ENCODE peak calls at places on chromosomes 4 and X, in four cellular contexts. B, D, F and O are unnamed samples.

GRCh38 chrX:37594755-37595382 is 23.4 kb downstream of the LANCL3 start:
- DNase-seq in B (peak), D (no peak), F (no peak), O (no peak)

GRCh38 chrX:28910501-28910900 is 323.3 kb downstream of the IL1RAPL1 start:
- DNase-seq in B (no peak), D (no peak), F (no peak), O (no peak)

GRCh38 chrX:150581093-150581775 is 12.8 kb downstream of the MTM1 start:
- DNase-seq in B (no peak), D (no peak), F (no peak), O (no peak)

GRCh38 chr4:123587983-123588494 is 191.4 kb downstream of the SPRY1 start:
- DNase-seq in B (no peak), D (no peak), F (no peak), O (no peak)

GRCh38 chr4:186225848-186226247 is 1.5 kb upstream of the KLKB1 start:
- DNase-seq in B (no peak), D (no peak), F (no peak), O (no peak)

GRCh38 chr4:140326395-140326993 is 47.0 kb upstream of the SCOC start:
- DNase-seq in B (peak), D (peak), F (no peak), O (no peak)

GRCh38 chrX:107678957-107679740 is 50.8 kb downstream of the PRPS1 start:
- DNase-seq in B (peak), D (peak), F (no peak), O (no peak)

GRCh38 chr4:109067509-109068205 is 234.8 kb downstream of the COL25A1 start:
- DNase-seq in B (no peak), D (no peak), F (no peak), O (no peak)

GRCh38 chr4:143384381-143384994 is 47.8 kb downstream of the GAB1 start:
- DNase-seq in B (no peak), D (no peak), F (no peak), O (no peak)

GRCh38 chr4:148166132-148166531 is 276.1 kb downstream of the NR3C2 start:
- DNase-seq in B (no peak), D (no peak), F (no peak), O (no peak)

GRCh38 chr4:185424905-185425599 is 712 bp downstream of the UFSP2 start:
- DNase-seq in B (peak), D (no peak), F (no peak), O (no peak)

GRCh38 chr4:1342003-1342402 is 5.0 kb upstream of the UVSSA start:
- DNase-seq in B (no peak), D (no peak), F (no peak), O (no peak)

GRCh38 chrX:10111364-10112148 is 45.2 kb upstream of the CLCN4 start:
- DNase-seq in B (no peak), D (no peak), F (peak), O (peak)

GRCh38 chr4:12583286-12583685 is 900.9 kb downstream of the RAB28 start:
- DNase-seq in B (no peak), D (no peak), F (no peak), O (no peak)

GRCh38 chr4:187668683-187669082 is 326.9 kb upstream of the ZFP42 start:
- DNase-seq in B (no peak), D (no peak), F (no peak), O (no peak)

GRCh38 chrX:21666679-21667078 is 8.5 kb upstream of the KLHL34 start:
- DNase-seq in B (no peak), D (no peak), F (no peak), O (no peak)

GRCh38 chr4:108157655-108158054 is 11.1 kb downstream of the LEF1 start:
- DNase-seq in B (no peak), D (no peak), F (no peak), O (no peak)

GRCh38 chr4:104491826-104492771 is 2.6 kb downstream of the CXXC4 start:
- DNase-seq in B (no peak), D (peak), F (peak), O (no peak)

GRCh38 chr4:83974111-83974789 is 438.3 kb downstream of the GPAT3 start:
- DNase-seq in B (no peak), D (no peak), F (no peak), O (no peak)

GRCh38 chr4:112031712-112032328 is 113.4 kb upstream of the FAM241A start:
- DNase-seq in B (peak), D (peak), F (peak), O (peak)

GRCh38 chrX:56812515-56813105 is 83.6 kb downstream of the NBDY start:
- DNase-seq in B (no peak), D (no peak), F (peak), O (no peak)

DNA sequence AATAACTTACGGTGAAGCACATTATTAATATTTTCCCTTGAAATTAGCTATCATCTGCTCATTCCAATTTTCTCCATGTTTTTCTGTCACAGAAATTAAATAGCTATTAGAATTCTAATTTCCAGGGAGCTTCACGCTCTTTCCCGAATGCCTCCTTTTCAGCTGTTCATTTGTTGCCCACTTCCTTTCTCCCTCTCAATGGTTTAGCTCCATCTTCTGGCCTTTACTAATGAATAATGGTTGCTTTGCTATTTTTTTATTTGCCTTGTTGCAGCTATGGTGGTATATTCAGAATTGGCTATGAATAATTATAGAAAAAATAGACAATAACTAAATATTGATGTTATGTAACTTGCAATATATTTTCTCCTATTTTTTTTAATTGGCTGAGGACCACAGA is 70.5 kb downstream of the GRIA2 start:
- DNase-seq in B (no peak), D (no peak), F (no peak), O (no peak)
- TF ChIP-seq SPI1 in B (no peak), D (no peak), F (no peak), O (no peak)

GRCh38 chr4:20984011-20984836 is 284.0 kb downstream of the PACRGL start:
- DNase-seq in B (no peak), D (no peak), F (no peak), O (no peak)
- TF ChIP-seq SPI1 in B (no peak), D (no peak), F (no peak), O (no peak)

GRCh38 chrX:16087081-16087480 is 36.3 kb upstream of the GRPR start:
- DNase-seq in B (no peak), D (no peak), F (no peak), O (no peak)
- TF ChIP-seq SPI1 in B (no peak), D (no peak), F (no peak), O (no peak)

GRCh38 chr4:36812153-36812552 is 432.4 kb upstream of the NWD2 start:
- DNase-seq in B (no peak), D (no peak), F (no peak), O (no peak)
- TF ChIP-seq SPI1 in B (no peak), D (no peak), F (no peak), O (no peak)

DNA sequence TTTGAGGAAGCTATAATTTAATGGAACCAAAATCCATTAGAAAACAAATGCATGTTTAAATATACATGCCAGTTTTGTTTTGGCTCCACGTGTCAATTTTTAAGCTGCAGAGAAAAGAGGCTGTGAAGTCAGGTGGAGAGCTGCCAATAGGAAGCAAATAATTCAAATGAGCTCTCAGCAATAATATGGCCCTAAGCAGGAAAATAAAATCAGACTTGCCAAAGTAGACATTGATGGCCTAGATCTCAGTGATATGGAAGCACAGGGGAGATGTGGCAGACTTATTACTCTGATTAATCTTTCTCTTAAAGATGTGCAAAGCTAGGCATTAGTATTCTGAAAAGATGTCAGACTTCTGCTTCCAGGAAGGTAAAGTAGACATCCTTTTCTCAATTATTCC is 769.8 kb upstream of the NDST4 start:
- DNase-seq in B (no peak), D (no peak), F (no peak), O (no peak)
- TF ChIP-seq SPI1 in B (no peak), D (no peak), F (no peak), O (no peak)